ENCODE peak calls at places on chromosomes 2 and 18, in five cellular contexts. E, J, L, Y and C are unnamed samples.
A peak's percentile ranks its signal among the peaks of the same experiment; 100 is the strongest.

GRCh38 chr2:83578405-83578804 is 880.7 kb downstream of the SUCLG1 start:
- DNase-seq in E (no peak), J (no peak), L (no peak), Y (no peak), C (no peak)

GRCh38 chr2:225464346-225465025 is 65.0 kb downstream of the NYAP2 start:
- DNase-seq in E (no peak), J (no peak), L (no peak), Y (no peak), C (no peak)

GRCh38 chr18:62768172-62768943 is 53.0 kb downstream of the PHLPP1 start:
- DNase-seq in E (no peak), J (no peak), L (no peak), Y (no peak), C (no peak)

GRCh38 chr2:206556357-206556949 is 85.8 kb upstream of the FAM237A start:
- DNase-seq in E (no peak), J (peak; percentile 64), L (no peak), Y (no peak), C (peak; percentile 20)

GRCh38 chr2:170229744-170230143 is 51.8 kb downstream of the MYO3B start:
- DNase-seq in E (no peak), J (no peak), L (no peak), Y (no peak), C (peak; percentile 40)

GRCh38 chr2:126973745-126974144 is 75.1 kb downstream of the TEX51 start:
- DNase-seq in E (no peak), J (no peak), L (no peak), Y (no peak), C (no peak)

GRCh38 chr2:202377308-202377736 is 1.2 kb downstream of the BMPR2 start:
- DNase-seq in E (peak; percentile 21), J (peak; percentile 22), L (peak; percentile 74), Y (no peak), C (peak; percentile 55)

GRCh38 chr18:71249791-71250190 is 960.9 kb downstream of the SOCS6 start:
- DNase-seq in E (no peak), J (no peak), L (no peak), Y (no peak), C (no peak)

GRCh38 chr2:147525724-147526489 is 318.9 kb upstream of the ACVR2A start:
- DNase-seq in E (peak; percentile 59), J (no peak), L (no peak), Y (no peak), C (no peak)

GRCh38 chr2:16722677-16723076 is 57.0 kb upstream of the CYRIA start:
- DNase-seq in E (no peak), J (no peak), L (no peak), Y (no peak), C (peak; percentile 33)

GRCh38 chr18:8139971-8140406 is 469.2 kb upstream of the RAB12 start:
- DNase-seq in E (no peak), J (no peak), L (peak; percentile 68), Y (no peak), C (no peak)

DNA sequence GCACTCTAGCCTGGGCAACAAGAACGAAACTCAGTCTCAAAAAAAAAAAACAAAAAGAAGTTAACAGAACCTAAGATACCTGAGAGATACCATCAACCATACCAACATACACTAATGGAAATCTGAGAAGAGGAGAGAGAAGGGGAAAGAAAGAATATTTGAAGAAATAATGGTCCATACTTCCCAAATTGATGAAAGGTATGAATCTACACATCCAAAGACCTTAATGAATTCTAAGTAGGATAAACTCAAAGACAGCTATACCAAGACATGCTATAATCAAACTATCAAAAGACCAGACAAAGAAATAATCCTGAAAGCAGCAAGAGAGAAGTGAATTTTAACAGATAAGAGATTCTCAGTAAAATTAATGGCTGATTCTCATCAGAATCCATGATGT is 109.6 kb downstream of the TRABD2A start:
- DNase-seq in E (no peak), J (no peak), L (no peak), Y (no peak), C (no peak)
- TF ChIP-seq POLR2A in E (no peak), J (no peak), L (no peak), Y (no peak), C (no peak)

DNA sequence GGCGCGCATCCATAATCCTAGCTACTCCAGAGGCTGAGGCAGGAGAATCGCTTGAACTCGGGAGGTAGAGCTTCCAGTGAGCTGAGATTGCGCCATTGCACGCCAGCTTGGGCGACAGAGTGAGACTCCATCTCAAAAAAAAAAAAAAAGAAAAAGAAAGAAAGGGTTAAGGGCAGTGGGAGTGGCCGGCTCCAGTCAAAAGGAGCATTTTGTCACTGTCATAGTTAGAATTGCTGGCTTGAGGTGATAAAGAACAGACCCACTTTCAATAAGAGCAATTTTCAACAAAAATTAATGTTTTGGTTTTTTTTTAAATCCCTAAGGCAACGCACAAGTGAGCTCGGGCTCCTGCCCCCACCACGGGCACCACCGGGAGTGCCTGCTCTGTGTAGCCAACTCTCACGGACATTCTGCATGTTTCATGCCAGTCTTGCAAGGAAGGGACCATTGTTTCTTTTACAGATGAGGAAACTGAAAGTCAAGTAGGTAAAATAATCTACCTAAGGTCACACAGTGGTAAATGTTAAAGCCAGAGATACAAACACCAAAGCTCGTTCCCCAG is 8.5 kb downstream of the CIB4 start:
- DNase-seq in E (no peak), J (no peak), L (no peak), Y (no peak), C (no peak)
- TF ChIP-seq POLR2A in E (no peak), J (no peak), L (no peak), Y (no peak), C (no peak)

GRCh38 chr18:77057043-77057442 is 75.5 kb downstream of the MBP start:
- DNase-seq in E (no peak), J (no peak), L (no peak), Y (no peak), C (no peak)
- TF ChIP-seq POLR2A in E (no peak), J (no peak), L (no peak), Y (no peak), C (no peak)

GRCh38 chr2:27078267-27079194 is at the start of gene EMILIN1:
- DNase-seq in E (no peak), J (no peak), L (peak; percentile 98), Y (no peak), C (peak; percentile 32)
- TF ChIP-seq POLR2A in E (no peak), J (no peak), L (peak; percentile 84), Y (no peak), C (peak; percentile 34)

GRCh38 chr2:134934150-134934549 is 15.5 kb downstream of the CCNT2 start:
- DNase-seq in E (no peak), J (no peak), L (no peak), Y (no peak), C (no peak)
- TF ChIP-seq POLR2A in E (no peak), J (no peak), L (no peak), Y (no peak), C (no peak)

GRCh38 chr2:74695663-74696062 is 41.6 kb downstream of the SEMA4F start:
- DNase-seq in E (no peak), J (no peak), L (no peak), Y (no peak), C (no peak)
- TF ChIP-seq POLR2A in E (no peak), J (no peak), L (no peak), Y (no peak), C (no peak)